ENCODE peak calls at places on chromosome 22, in ten cellular contexts. B, T, R, C, L, X, O, V, W and J are unnamed samples.

GRCh38 chr22:41805639-41806038 is 5.2 kb downstream of the CCDC134 start:
- DNase-seq in B (no peak), T (no peak), R (no peak), C (no peak), L (no peak), X (no peak), O (no peak), V (no peak), W (no peak), J (no peak)

GRCh38 chr22:44067901-44068300 is 43.8 kb downstream of the PARVB start:
- DNase-seq in B (no peak), T (no peak), R (no peak), C (no peak), L (no peak), X (no peak), O (no peak), V (no peak), W (no peak), J (no peak)

GRCh38 chr22:38618682-38619081 is 37.5 kb downstream of the FAM227A start:
- DNase-seq in B (no peak), T (no peak), R (no peak), C (no peak), L (no peak), X (peak), O (no peak), V (no peak), W (no peak), J (peak)

GRCh38 chr22:44091021-44091721 is 67.1 kb downstream of the PARVB start:
- DNase-seq in B (no peak), T (no peak), R (no peak), C (no peak), L (peak), X (peak), O (no peak), V (peak), W (no peak), J (peak)

GRCh38 chr22:23984430-23984829 is 4.5 kb downstream of the GSTT2 start:
- DNase-seq in B (peak), T (peak), R (no peak), C (no peak), L (peak), X (peak), O (no peak), V (peak), W (no peak), J (no peak)

GRCh38 chr22:43174941-43175531 is 11.9 kb downstream of the TTLL12 start:
- DNase-seq in B (no peak), T (peak), R (no peak), C (no peak), L (no peak), X (peak), O (no peak), V (no peak), W (no peak), J (no peak)

GRCh38 chr22:43404673-43405385 is 7.0 kb upstream of the MPPED1 start:
- DNase-seq in B (no peak), T (peak), R (no peak), C (no peak), L (no peak), X (peak), O (no peak), V (no peak), W (no peak), J (no peak)

GRCh38 chr22:32531955-32532818 is 57.6 kb downstream of the FBXO7 start:
- DNase-seq in B (peak), T (peak), R (peak), C (no peak), L (no peak), X (peak), O (no peak), V (no peak), W (peak), J (peak)

GRCh38 chr22:35524966-35525686 is 15.5 kb upstream of the RASD2 start:
- DNase-seq in B (peak), T (no peak), R (no peak), C (no peak), L (no peak), X (no peak), O (no peak), V (no peak), W (no peak), J (no peak)

GRCh38 chr22:45329536-45329936 is 19.8 kb downstream of the FAM118A start:
- DNase-seq in B (no peak), T (no peak), R (no peak), C (no peak), L (no peak), X (no peak), O (no peak), V (no peak), W (no peak), J (no peak)

GRCh38 chr22:39914584-39914983 is 13.7 kb downstream of the GRAP2 start:
- DNase-seq in B (no peak), T (no peak), R (no peak), C (no peak), L (no peak), X (no peak), O (no peak), V (no peak), W (no peak), J (no peak)

GRCh38 chr22:48049116-48049515 is 1286.7 kb downstream of the TBC1D22A start:
- DNase-seq in B (no peak), T (no peak), R (no peak), C (no peak), L (peak), X (no peak), O (no peak), V (no peak), W (no peak), J (no peak)

GRCh38 chr22:38069372-38070249 is 12.4 kb downstream of the PICK1 start:
- DNase-seq in B (peak), T (no peak), R (peak), C (no peak), L (peak), X (no peak), O (no peak), V (peak), W (no peak), J (peak)

GRCh38 chr22:38260760-38261477 is 11.9 kb downstream of the TMEM184B start:
- DNase-seq in B (peak), T (no peak), R (no peak), C (no peak), L (no peak), X (no peak), O (no peak), V (no peak), W (no peak), J (peak)

GRCh38 chr22:37498289-37498909 is 12.2 kb upstream of the MFNG start:
- DNase-seq in B (no peak), T (no peak), R (peak), C (no peak), L (peak), X (no peak), O (no peak), V (peak), W (no peak), J (no peak)

GRCh38 chr22:40308999-40309578 is 37.2 kb upstream of the ADSL start:
- DNase-seq in B (no peak), T (no peak), R (no peak), C (no peak), L (no peak), X (no peak), O (no peak), V (no peak), W (no peak), J (no peak)

GRCh38 chr22:43541022-43541421 is 129.2 kb downstream of the MPPED1 start:
- DNase-seq in B (no peak), T (no peak), R (no peak), C (no peak), L (no peak), X (no peak), O (no peak), V (no peak), W (no peak), J (no peak)

GRCh38 chr22:30429887-30430286 is 4.3 kb downstream of the MTFP1 start:
- DNase-seq in B (no peak), T (no peak), R (no peak), C (no peak), L (no peak), X (no peak), O (no peak), V (no peak), W (no peak), J (no peak)

GRCh38 chr22:30433227-30433626 is 7.7 kb downstream of the MTFP1 start:
- DNase-seq in B (no peak), T (no peak), R (no peak), C (no peak), L (no peak), X (no peak), O (no peak), V (no peak), W (no peak), J (no peak)

GRCh38 chr22:30432520-30432919 is 7.0 kb downstream of the MTFP1 start:
- DNase-seq in B (no peak), T (no peak), R (no peak), C (no peak), L (no peak), X (no peak), O (no peak), V (no peak), W (no peak), J (no peak)

GRCh38 chr22:30432096-30432495 is 6.5 kb downstream of the MTFP1 start:
- DNase-seq in B (no peak), T (no peak), R (no peak), C (no peak), L (no peak), X (no peak), O (no peak), V (no peak), W (no peak), J (no peak)

DNA sequence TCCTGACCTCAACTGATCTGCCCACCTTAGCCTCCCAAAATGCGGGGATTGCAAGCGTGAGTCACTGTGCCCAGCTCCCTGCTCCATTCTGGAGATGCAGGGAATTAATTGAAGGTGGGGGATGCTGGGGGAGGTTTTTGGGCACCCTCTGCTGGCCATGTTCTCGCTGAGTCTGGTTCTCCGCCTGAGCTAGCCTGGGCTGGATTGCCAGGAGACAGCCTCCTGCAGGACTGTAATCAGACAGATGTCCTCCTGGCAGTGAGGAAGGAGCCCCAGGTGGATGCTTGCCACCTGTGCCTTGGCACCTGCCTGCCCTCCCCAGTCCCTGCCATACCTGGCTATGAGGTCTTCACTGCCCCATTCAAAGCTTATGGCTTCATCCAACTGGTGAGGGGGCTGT is 5.4 kb downstream of the MTFP1 start:
- DNase-seq in B (no peak), T (no peak), R (no peak), C (no peak), L (no peak), X (no peak), O (no peak), V (peak), W (no peak), J (no peak)
- TF ChIP-seq CTCF in B (no peak), T (no peak), R (no peak), C (peak), L (no peak), X (no peak), O (no peak), V (no peak), W (no peak), J (no peak)

DNA sequence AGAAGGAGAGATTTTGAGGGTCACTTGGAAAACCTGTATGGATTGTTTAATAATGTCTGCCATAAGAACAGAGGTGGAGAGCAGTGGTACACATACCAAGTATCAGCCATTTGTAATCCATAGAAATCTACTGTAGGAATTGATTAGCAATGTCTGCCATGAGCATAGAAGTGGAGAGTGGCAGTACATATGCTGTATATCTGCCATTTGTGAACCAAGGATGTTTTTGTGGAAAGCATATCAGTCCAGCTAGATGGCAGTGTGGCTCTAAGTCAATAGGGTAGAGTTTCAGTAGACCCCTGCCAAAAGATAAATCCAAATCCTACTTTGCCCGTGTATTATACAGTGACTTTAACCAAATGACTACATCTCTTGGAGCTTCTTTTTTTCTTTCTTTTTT is 82.9 kb upstream of the SEZ6L start:
- DNase-seq in B (no peak), T (no peak), R (no peak), C (no peak), L (no peak), X (no peak), O (no peak), V (no peak), W (no peak), J (no peak)
- TF ChIP-seq CTCF in B (no peak), T (no peak), R (no peak), C (peak), L (peak), X (no peak), O (no peak), V (no peak), W (no peak), J (no peak)

GRCh38 chr22:50612715-50613221 is 12.2 kb downstream of the MAPK8IP2 start:
- DNase-seq in B (no peak), T (no peak), R (peak), C (no peak), L (no peak), X (peak), O (no peak), V (no peak), W (no peak), J (no peak)

GRCh38 chr22:50611341-50612060 is 10.9 kb downstream of the MAPK8IP2 start:
- DNase-seq in B (no peak), T (no peak), R (no peak), C (no peak), L (no peak), X (no peak), O (no peak), V (no peak), W (no peak), J (no peak)

GRCh38 chr22:50610581-50610980 is 10.0 kb downstream of the MAPK8IP2 start:
- DNase-seq in B (no peak), T (no peak), R (no peak), C (no peak), L (no peak), X (no peak), O (no peak), V (no peak), W (no peak), J (no peak)

GRCh38 chr22:50612168-50612714 is 11.6 kb downstream of the MAPK8IP2 start:
- DNase-seq in B (no peak), T (no peak), R (no peak), C (no peak), L (no peak), X (no peak), O (no peak), V (no peak), W (no peak), J (no peak)

DNA sequence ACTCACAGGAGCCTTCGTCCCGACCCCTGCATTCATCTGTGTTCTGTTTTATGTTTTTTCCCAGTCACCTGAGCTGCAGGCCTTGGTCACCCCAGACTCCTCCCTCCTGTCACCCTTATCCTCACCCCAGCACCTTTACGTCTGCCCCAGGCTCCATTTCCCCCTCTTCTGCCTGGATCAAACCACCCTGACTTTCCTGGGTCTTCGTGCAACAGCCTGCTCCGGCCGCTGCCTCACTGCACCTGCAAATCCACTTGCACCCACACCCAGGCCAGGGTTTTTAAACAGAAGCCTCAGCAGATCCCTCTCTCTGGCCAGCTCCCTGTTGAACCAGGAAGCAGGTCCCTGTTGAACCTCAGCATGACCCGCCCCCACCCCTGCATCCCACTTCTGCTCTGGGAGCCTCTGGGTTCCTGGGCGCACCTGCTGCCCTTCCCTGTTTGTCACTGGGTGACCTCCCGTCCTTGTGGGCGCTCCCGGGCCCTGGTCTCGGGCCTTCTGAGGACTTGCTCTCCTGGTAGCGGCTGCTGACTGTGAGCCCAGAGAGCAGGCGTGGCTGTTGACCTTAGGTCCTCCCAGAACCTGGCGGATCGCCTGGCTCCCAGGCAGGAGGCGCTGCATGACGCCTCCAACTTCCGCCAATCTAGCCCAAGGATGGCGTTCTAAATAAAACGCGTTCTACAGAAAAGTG is 12.8 kb downstream of the MAPK8IP2 start:
- DNase-seq in B (peak), T (no peak), R (peak), C (no peak), L (no peak), X (peak), O (no peak), V (no peak), W (no peak), J (no peak)
- TF ChIP-seq CTCF in B (no peak), T (no peak), R (no peak), C (no peak), L (no peak), X (no peak), O (no peak), V (no peak), W (no peak), J (no peak)

GRCh38 chr22:25382762-25383161 is 163.3 kb downstream of the CRYBB2 start:
- DNase-seq in B (no peak), T (no peak), R (no peak), C (no peak), L (no peak), X (peak), O (no peak), V (no peak), W (no peak), J (no peak)
- TF ChIP-seq CTCF in B (peak), T (no peak), R (no peak), C (peak), L (peak), X (no peak), O (no peak), V (no peak), W (peak), J (peak)

GRCh38 chr22:46391486-46392136 is 56.1 kb downstream of the TRMU start:
- DNase-seq in B (no peak), T (no peak), R (no peak), C (no peak), L (no peak), X (peak), O (no peak), V (no peak), W (no peak), J (no peak)

GRCh38 chr22:46389081-46389480 is 53.6 kb downstream of the TRMU start:
- DNase-seq in B (no peak), T (no peak), R (no peak), C (no peak), L (no peak), X (no peak), O (no peak), V (no peak), W (no peak), J (no peak)

GRCh38 chr22:46392137-46392844 is 56.8 kb downstream of the TRMU start:
- DNase-seq in B (no peak), T (no peak), R (no peak), C (no peak), L (no peak), X (no peak), O (no peak), V (no peak), W (no peak), J (no peak)

GRCh38 chr22:46390105-46390651 is 54.7 kb downstream of the TRMU start:
- DNase-seq in B (no peak), T (no peak), R (no peak), C (no peak), L (no peak), X (no peak), O (no peak), V (no peak), W (no peak), J (no peak)

DNA sequence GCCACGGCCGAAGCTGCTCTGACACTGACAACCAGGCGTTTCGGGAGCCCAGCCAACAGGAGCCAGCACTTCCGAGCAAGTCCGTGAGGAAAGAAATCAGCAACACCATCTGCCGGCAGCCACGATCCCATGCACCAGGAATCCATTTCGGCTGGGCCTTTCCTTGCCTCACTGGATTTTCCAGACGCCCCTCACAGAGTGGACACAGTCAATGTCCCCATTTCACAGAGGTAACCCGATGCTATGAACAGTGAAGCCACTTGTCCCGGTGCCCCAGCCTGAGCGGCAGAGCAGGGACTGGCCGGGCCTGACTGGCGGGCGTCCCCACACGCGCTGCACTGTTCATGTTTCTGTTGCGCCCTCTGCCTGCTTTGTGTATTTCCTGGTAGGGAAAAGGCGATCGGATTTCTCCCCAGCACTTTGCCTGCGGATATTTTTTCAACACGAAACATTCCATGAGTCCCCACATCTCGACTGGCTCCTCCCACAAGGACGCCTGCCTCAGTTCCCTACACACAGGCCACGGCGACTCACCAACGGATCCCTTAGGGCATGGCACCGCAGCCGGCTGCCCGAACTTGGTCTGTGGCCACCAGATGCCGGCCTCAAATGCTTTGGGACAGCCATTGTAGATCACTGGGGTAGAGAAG is 55.3 kb downstream of the TRMU start:
- DNase-seq in B (peak), T (peak), R (peak), C (no peak), L (no peak), X (peak), O (no peak), V (no peak), W (no peak), J (peak)
- TF ChIP-seq CTCF in B (peak), T (no peak), R (peak), C (peak), L (no peak), X (peak), O (peak), V (no peak), W (peak), J (peak)

DNA sequence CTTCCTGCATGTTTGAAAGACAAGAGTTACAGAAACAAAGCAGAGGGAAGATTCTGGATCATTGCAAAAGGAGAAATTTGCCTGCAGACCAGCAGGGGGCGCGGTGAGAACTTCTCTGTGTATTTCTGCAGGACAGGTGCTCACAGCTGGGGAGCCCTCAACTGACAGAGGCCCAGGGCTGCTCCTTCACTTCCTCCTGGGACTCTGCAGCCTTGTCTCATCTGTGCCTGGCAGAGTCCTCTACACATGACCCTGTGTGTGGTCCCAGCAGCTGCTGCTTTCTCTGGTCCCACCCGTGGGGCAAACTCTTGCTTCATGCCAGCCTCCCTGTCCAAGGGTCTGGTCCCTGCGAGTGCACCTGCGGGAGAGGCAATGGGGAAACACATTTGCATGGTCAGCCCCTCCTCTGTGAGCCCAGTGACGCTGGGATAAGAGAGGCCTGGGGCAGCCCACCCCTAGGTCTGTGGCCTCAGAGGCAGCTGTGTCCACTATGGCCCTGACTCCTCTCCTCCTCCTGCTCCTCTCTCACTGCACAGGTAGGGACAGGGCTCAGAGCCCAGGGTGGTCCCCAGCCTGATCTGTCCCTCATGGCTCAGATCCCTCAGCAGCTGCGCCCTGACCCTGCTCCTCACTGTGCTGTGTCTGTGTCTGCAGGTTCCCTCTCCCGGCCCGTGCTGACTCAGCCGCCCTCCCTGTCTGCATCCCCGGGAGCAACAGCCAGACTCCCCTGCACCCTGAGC is 43.2 kb upstream of the VPREB1 start:
- DNase-seq in B (peak), T (no peak), R (peak), C (no peak), L (peak), X (peak), O (no peak), V (peak), W (no peak), J (peak)
- TF ChIP-seq CTCF in B (peak), T (peak), R (no peak), C (no peak), L (peak), X (peak), O (peak), V (peak), W (peak), J (peak)